ENCODE peak calls at places on chromosomes 2 and 18, in seven cellular contexts. One of them, this sample, is unnamed.
A peak's percentile ranks its signal among the peaks of the same experiment; 100 is the strongest.

GRCh38 chr2:231665208-231665921 is 43.0 kb upstream of the PTMA start:
- DNase-seq in heart left ventricle: peak; percentile 8
- DNase-seq in GM12891: no peak
- DNase-seq in transverse colon: no peak
- DNase-seq in right lobe of liver: no peak
- DNase-seq in lower leg skin: no peak
- DNase-seq in K562: no peak
- DNase-seq in this sample: no peak

GRCh38 chr2:149037851-149038250 is 648 bp upstream of the LYPD6B start:
- DNase-seq in heart left ventricle: no peak
- DNase-seq in GM12891: no peak
- DNase-seq in transverse colon: no peak
- DNase-seq in right lobe of liver: no peak
- DNase-seq in lower leg skin: no peak
- DNase-seq in K562: no peak
- DNase-seq in this sample: no peak

GRCh38 chr18:23099621-23100020 is 35.7 kb upstream of the CABLES1 start:
- DNase-seq in heart left ventricle: no peak
- DNase-seq in GM12891: no peak
- DNase-seq in transverse colon: peak; percentile 69
- DNase-seq in right lobe of liver: no peak
- DNase-seq in lower leg skin: no peak
- DNase-seq in K562: no peak
- DNase-seq in this sample: no peak

GRCh38 chr2:63484481-63484880 is 103.8 kb downstream of the WDPCP start:
- DNase-seq in heart left ventricle: no peak
- DNase-seq in GM12891: no peak
- DNase-seq in transverse colon: no peak
- DNase-seq in right lobe of liver: no peak
- DNase-seq in lower leg skin: no peak
- DNase-seq in K562: no peak
- DNase-seq in this sample: no peak

GRCh38 chr2:149579972-149580882 is 7.3 kb downstream of the MMADHC start:
- DNase-seq in heart left ventricle: no peak
- DNase-seq in GM12891: no peak
- DNase-seq in transverse colon: no peak
- DNase-seq in right lobe of liver: no peak
- DNase-seq in lower leg skin: no peak
- DNase-seq in K562: no peak
- DNase-seq in this sample: no peak

GRCh38 chr2:219294356-219295351 is 14.5 kb downstream of the PTPRN start:
- DNase-seq in heart left ventricle: peak; percentile 88
- DNase-seq in GM12891: peak; percentile 100
- DNase-seq in transverse colon: peak; percentile 91
- DNase-seq in right lobe of liver: peak; percentile 93
- DNase-seq in lower leg skin: peak; percentile 73
- DNase-seq in K562: peak; percentile 91
- DNase-seq in this sample: peak; percentile 87

GRCh38 chr2:135311962-135312361 is 219.1 kb downstream of the ZRANB3 start:
- DNase-seq in heart left ventricle: no peak
- DNase-seq in GM12891: no peak
- DNase-seq in transverse colon: no peak
- DNase-seq in right lobe of liver: no peak
- DNase-seq in lower leg skin: no peak
- DNase-seq in K562: no peak
- DNase-seq in this sample: no peak

GRCh38 chr2:101265893-101266499 is 13.3 kb downstream of the CNOT11 start:
- DNase-seq in heart left ventricle: peak; percentile 29
- DNase-seq in GM12891: no peak
- DNase-seq in transverse colon: peak; percentile 75
- DNase-seq in right lobe of liver: no peak
- DNase-seq in lower leg skin: no peak
- DNase-seq in K562: no peak
- DNase-seq in this sample: no peak

GRCh38 chr2:64876137-64876647 is 113.0 kb upstream of the SLC1A4 start:
- DNase-seq in heart left ventricle: peak; percentile 38
- DNase-seq in GM12891: no peak
- DNase-seq in transverse colon: peak; percentile 50
- DNase-seq in right lobe of liver: no peak
- DNase-seq in lower leg skin: peak; percentile 62
- DNase-seq in K562: peak; percentile 55
- DNase-seq in this sample: peak; percentile 72

GRCh38 chr2:191864623-191865521 is 18.0 kb upstream of the CAVIN2 start:
- DNase-seq in heart left ventricle: no peak
- DNase-seq in GM12891: no peak
- DNase-seq in transverse colon: no peak
- DNase-seq in right lobe of liver: no peak
- DNase-seq in lower leg skin: no peak
- DNase-seq in K562: no peak
- DNase-seq in this sample: no peak

GRCh38 chr18:11304900-11305299 is 155.5 kb upstream of the PIEZO2 start:
- DNase-seq in heart left ventricle: no peak
- DNase-seq in GM12891: no peak
- DNase-seq in transverse colon: no peak
- DNase-seq in right lobe of liver: no peak
- DNase-seq in lower leg skin: no peak
- DNase-seq in K562: no peak
- DNase-seq in this sample: no peak

GRCh38 chr18:48676346-48676745 is 137.5 kb downstream of the CTIF start:
- DNase-seq in heart left ventricle: no peak
- DNase-seq in GM12891: no peak
- DNase-seq in transverse colon: no peak
- DNase-seq in right lobe of liver: no peak
- DNase-seq in lower leg skin: no peak
- DNase-seq in K562: no peak
- DNase-seq in this sample: no peak

GRCh38 chr18:26089247-26090129 is 925 bp downstream of the SS18 start:
- DNase-seq in heart left ventricle: no peak
- DNase-seq in GM12891: no peak
- DNase-seq in transverse colon: no peak
- DNase-seq in right lobe of liver: peak; percentile 76
- DNase-seq in lower leg skin: no peak
- DNase-seq in K562: peak; percentile 29
- DNase-seq in this sample: peak; percentile 3

GRCh38 chr2:18987021-18987420 is 371.4 kb downstream of the OSR1 start:
- DNase-seq in heart left ventricle: no peak
- DNase-seq in GM12891: no peak
- DNase-seq in transverse colon: no peak
- DNase-seq in right lobe of liver: no peak
- DNase-seq in lower leg skin: no peak
- DNase-seq in K562: no peak
- DNase-seq in this sample: no peak

GRCh38 chr2:214830794-214831346 is 21.4 kb upstream of the BARD1 start:
- DNase-seq in heart left ventricle: no peak
- DNase-seq in GM12891: no peak
- DNase-seq in transverse colon: no peak
- DNase-seq in right lobe of liver: no peak
- DNase-seq in lower leg skin: no peak
- DNase-seq in K562: no peak
- DNase-seq in this sample: no peak

GRCh38 chr2:1854747-1855146 is 110.4 kb upstream of the PXDN start:
- DNase-seq in heart left ventricle: no peak
- DNase-seq in GM12891: no peak
- DNase-seq in transverse colon: no peak
- DNase-seq in right lobe of liver: no peak
- DNase-seq in lower leg skin: no peak
- DNase-seq in K562: peak; percentile 18
- DNase-seq in this sample: no peak

GRCh38 chr2:48439102-48439501 is 90.9 kb upstream of the STON1 start:
- DNase-seq in heart left ventricle: no peak
- DNase-seq in GM12891: no peak
- DNase-seq in transverse colon: no peak
- DNase-seq in right lobe of liver: no peak
- DNase-seq in lower leg skin: no peak
- DNase-seq in K562: no peak
- DNase-seq in this sample: no peak

GRCh38 chr2:29803541-29803940 is 117.8 kb downstream of the ALK start:
- DNase-seq in heart left ventricle: no peak
- DNase-seq in GM12891: no peak
- DNase-seq in transverse colon: no peak
- DNase-seq in right lobe of liver: no peak
- DNase-seq in lower leg skin: no peak
- DNase-seq in K562: no peak
- DNase-seq in this sample: no peak

GRCh38 chr2:42125887-42126594 is 43.1 kb upstream of the EML4 start:
- DNase-seq in heart left ventricle: no peak
- DNase-seq in GM12891: no peak
- DNase-seq in transverse colon: peak; percentile 45
- DNase-seq in right lobe of liver: no peak
- DNase-seq in lower leg skin: no peak
- DNase-seq in K562: peak; percentile 48
- DNase-seq in this sample: no peak

GRCh38 chr2:42128731-42129486 is 40.2 kb upstream of the EML4 start:
- DNase-seq in heart left ventricle: no peak
- DNase-seq in GM12891: no peak
- DNase-seq in transverse colon: no peak
- DNase-seq in right lobe of liver: no peak
- DNase-seq in lower leg skin: no peak
- DNase-seq in K562: no peak
- DNase-seq in this sample: no peak

GRCh38 chr2:42129487-42129852 is 39.7 kb upstream of the EML4 start:
- DNase-seq in heart left ventricle: no peak
- DNase-seq in GM12891: no peak
- DNase-seq in transverse colon: no peak
- DNase-seq in right lobe of liver: no peak
- DNase-seq in lower leg skin: no peak
- DNase-seq in K562: no peak
- DNase-seq in this sample: no peak

GRCh38 chr2:42129947-42130346 is 39.2 kb upstream of the EML4 start:
- DNase-seq in heart left ventricle: no peak
- DNase-seq in GM12891: no peak
- DNase-seq in transverse colon: no peak
- DNase-seq in right lobe of liver: no peak
- DNase-seq in lower leg skin: no peak
- DNase-seq in K562: no peak
- DNase-seq in this sample: no peak

GRCh38 chr2:42127425-42128424 is 41.4 kb upstream of the EML4 start:
- DNase-seq in heart left ventricle: no peak
- DNase-seq in GM12891: no peak
- DNase-seq in transverse colon: no peak
- DNase-seq in right lobe of liver: no peak
- DNase-seq in lower leg skin: no peak
- DNase-seq in K562: no peak
- DNase-seq in this sample: no peak
- TF ChIP-seq POLR2A in heart left ventricle: no peak
- TF ChIP-seq POLR2A in GM12891: no peak
- TF ChIP-seq POLR2A in transverse colon: no peak
- TF ChIP-seq POLR2A in right lobe of liver: no peak
- TF ChIP-seq POLR2A in lower leg skin: no peak
- TF ChIP-seq POLR2A in K562: no peak
- TF ChIP-seq POLR2A in this sample: no peak

DNA sequence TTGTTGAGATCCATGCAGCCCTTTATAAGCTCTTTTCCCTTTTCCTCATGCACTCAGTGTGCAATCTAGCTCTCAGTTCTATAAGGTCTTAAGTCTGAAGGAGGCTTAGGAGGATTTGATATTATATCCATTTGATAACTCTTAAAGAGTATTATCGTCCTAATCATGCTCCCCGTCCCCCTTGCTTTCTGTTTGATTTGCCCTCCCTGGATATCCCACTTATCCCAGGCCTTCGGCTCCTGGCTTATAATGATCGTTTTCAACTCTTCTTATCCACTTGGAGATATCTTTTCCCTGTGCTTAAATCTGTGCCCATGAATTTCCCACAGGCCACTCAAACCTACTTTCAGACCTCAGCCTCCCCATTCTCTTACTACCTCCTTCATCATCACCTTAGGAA is 1917.6 kb upstream of the PIK3C3 start:
- DNase-seq in heart left ventricle: no peak
- DNase-seq in GM12891: no peak
- DNase-seq in transverse colon: no peak
- DNase-seq in right lobe of liver: no peak
- DNase-seq in lower leg skin: no peak
- DNase-seq in K562: no peak
- DNase-seq in this sample: no peak
- TF ChIP-seq POLR2A in heart left ventricle: no peak
- TF ChIP-seq POLR2A in GM12891: no peak
- TF ChIP-seq POLR2A in transverse colon: no peak
- TF ChIP-seq POLR2A in right lobe of liver: no peak
- TF ChIP-seq POLR2A in lower leg skin: no peak
- TF ChIP-seq POLR2A in K562: no peak
- TF ChIP-seq POLR2A in this sample: no peak

DNA sequence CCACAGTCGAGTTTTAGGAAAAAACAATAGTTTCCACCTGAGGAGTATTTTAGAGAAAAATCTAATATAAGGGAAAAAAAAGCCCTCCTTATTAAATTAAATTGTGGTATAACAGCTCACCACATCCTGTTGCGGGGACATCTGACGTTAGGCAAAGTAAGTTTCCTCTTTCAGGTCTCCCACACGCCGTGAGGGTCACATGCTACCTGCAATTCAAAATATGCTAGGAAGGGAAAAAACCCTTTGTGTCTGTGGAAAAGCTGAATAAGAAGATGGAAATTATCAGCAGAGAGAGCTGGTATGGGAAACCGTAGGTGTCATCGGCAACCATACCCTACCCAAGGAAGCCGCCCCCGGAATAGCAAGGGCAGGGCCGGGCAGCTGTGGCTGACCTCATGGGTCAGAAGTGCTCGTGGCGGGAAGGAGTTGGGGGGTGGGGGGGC is 128.0 kb downstream of the NFATC1 start:
- DNase-seq in heart left ventricle: no peak
- DNase-seq in GM12891: no peak
- DNase-seq in transverse colon: peak; percentile 55
- DNase-seq in right lobe of liver: peak; percentile 16
- DNase-seq in lower leg skin: no peak
- DNase-seq in K562: no peak
- DNase-seq in this sample: no peak
- TF ChIP-seq POLR2A in heart left ventricle: no peak
- TF ChIP-seq POLR2A in GM12891: no peak
- TF ChIP-seq POLR2A in transverse colon: no peak
- TF ChIP-seq POLR2A in right lobe of liver: no peak
- TF ChIP-seq POLR2A in lower leg skin: no peak
- TF ChIP-seq POLR2A in K562: no peak
- TF ChIP-seq POLR2A in this sample: no peak

DNA sequence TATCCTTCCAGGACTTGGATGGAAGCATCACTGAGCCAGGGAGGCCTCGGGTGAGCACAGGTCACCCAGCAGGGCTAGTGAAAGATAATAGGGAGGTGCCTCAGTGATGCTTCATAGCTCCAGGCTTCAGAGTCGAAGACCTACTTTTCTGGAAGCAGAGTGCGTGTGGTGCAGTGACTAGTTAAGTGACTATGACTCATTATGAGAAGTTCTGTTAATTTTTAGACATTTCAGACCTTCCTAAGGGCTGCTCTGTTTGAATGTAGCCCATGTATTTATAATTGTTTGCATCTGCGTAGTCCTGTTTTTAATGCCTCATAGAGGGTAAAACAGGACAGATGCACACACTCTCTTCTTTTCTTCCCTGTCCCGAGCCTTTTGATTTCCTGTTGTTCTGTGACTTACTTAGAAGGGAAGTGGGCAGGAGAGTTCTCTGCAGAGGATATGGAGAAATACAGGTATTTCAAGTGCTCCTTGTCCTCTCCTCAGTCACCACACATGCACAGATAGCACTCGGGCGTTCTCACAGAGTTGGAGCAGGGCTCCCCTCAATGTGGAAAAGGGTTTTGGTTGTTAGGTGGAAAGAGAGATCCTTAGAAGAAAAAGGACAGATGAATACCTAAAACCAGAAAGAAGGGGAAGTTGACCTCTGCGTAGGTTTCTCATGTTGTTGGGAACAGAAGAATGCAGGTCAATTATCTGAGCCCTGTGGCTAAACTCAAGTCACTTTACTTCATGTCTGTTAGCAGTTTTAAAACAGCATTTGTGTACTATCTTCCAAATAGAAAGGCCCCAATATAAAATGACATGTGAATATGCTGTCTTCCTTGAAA is 34.7 kb downstream of the RALB start:
- DNase-seq in heart left ventricle: no peak
- DNase-seq in GM12891: peak; percentile 39
- DNase-seq in transverse colon: no peak
- DNase-seq in right lobe of liver: no peak
- DNase-seq in lower leg skin: no peak
- DNase-seq in K562: no peak
- DNase-seq in this sample: peak; percentile 66
- TF ChIP-seq POLR2A in heart left ventricle: no peak
- TF ChIP-seq POLR2A in GM12891: peak; percentile 62
- TF ChIP-seq POLR2A in transverse colon: no peak
- TF ChIP-seq POLR2A in right lobe of liver: no peak
- TF ChIP-seq POLR2A in lower leg skin: no peak
- TF ChIP-seq POLR2A in K562: no peak
- TF ChIP-seq POLR2A in this sample: no peak